ENCODE peak calls at places on chromosomes 16 and 17, in nine cellular contexts. One of them, this sample, is unnamed. For H3K4me1, the result is how much of the 10 kb centered on the place peaks cover.

GRCh38 chr16:1997591-1998359 is 8.0 kb downstream of the SYNGR3 start:
- DNase-seq in Peyer's patch: no peak
- DNase-seq in A549: no peak
- DNase-seq in neural progenitor cell: no peak
- DNase-seq in ovary: no peak
- DNase-seq in colonic mucosa: no peak
- DNase-seq in body of pancreas: no peak
- DNase-seq in heart right ventricle: no peak
- DNase-seq in psoas muscle: peak
- DNase-seq in this sample: no peak

GRCh38 chr16:48295493-48296281 is 48.3 kb upstream of the ABCC11 start:
- DNase-seq in colonic mucosa: no peak
- DNase-seq in heart right ventricle: no peak
- DNase-seq in body of pancreas: peak
- DNase-seq in neural progenitor cell: no peak
- DNase-seq in Peyer's patch: no peak
- DNase-seq in ovary: no peak
- DNase-seq in psoas muscle: no peak
- DNase-seq in A549: no peak
- DNase-seq in this sample: no peak

GRCh38 chr16:85148959-85149358 is 36.7 kb upstream of the CIBAR2 start:
- DNase-seq in A549: no peak
- DNase-seq in colonic mucosa: no peak
- DNase-seq in heart right ventricle: no peak
- DNase-seq in body of pancreas: no peak
- DNase-seq in psoas muscle: no peak
- DNase-seq in ovary: no peak
- DNase-seq in Peyer's patch: no peak
- DNase-seq in neural progenitor cell: no peak
- DNase-seq in this sample: no peak

GRCh38 chr17:79520893-79521210 is 90.0 kb downstream of the RBFOX3 start:
- DNase-seq in A549: no peak
- DNase-seq in Peyer's patch: no peak
- DNase-seq in ovary: no peak
- DNase-seq in neural progenitor cell: no peak
- DNase-seq in colonic mucosa: no peak
- DNase-seq in psoas muscle: no peak
- DNase-seq in body of pancreas: no peak
- DNase-seq in heart right ventricle: no peak
- DNase-seq in this sample: no peak

GRCh38 chr17:80892900-80893603 is 98.6 kb upstream of the CHMP6 start:
- DNase-seq in neural progenitor cell: no peak
- DNase-seq in psoas muscle: peak
- DNase-seq in heart right ventricle: no peak
- DNase-seq in ovary: no peak
- DNase-seq in colonic mucosa: no peak
- DNase-seq in Peyer's patch: no peak
- DNase-seq in body of pancreas: no peak
- DNase-seq in A549: peak
- DNase-seq in this sample: no peak

GRCh38 chr16:4212934-4213296 is 29.0 kb downstream of the SRL start:
- DNase-seq in A549: peak
- DNase-seq in psoas muscle: no peak
- DNase-seq in colonic mucosa: no peak
- DNase-seq in body of pancreas: no peak
- DNase-seq in ovary: no peak
- DNase-seq in Peyer's patch: peak
- DNase-seq in heart right ventricle: no peak
- DNase-seq in neural progenitor cell: no peak
- DNase-seq in this sample: no peak

GRCh38 chr17:69300222-69300621 is 26.7 kb downstream of the ABCA5 start:
- DNase-seq in Peyer's patch: no peak
- DNase-seq in body of pancreas: no peak
- DNase-seq in ovary: no peak
- DNase-seq in psoas muscle: no peak
- DNase-seq in neural progenitor cell: no peak
- DNase-seq in A549: no peak
- DNase-seq in colonic mucosa: no peak
- DNase-seq in heart right ventricle: no peak
- DNase-seq in this sample: no peak

GRCh38 chr17:73643012-73643845 is 1.0 kb downstream of the SDK2 start:
- DNase-seq in A549: peak
- DNase-seq in body of pancreas: no peak
- DNase-seq in Peyer's patch: no peak
- DNase-seq in psoas muscle: no peak
- DNase-seq in colonic mucosa: peak
- DNase-seq in ovary: no peak
- DNase-seq in heart right ventricle: peak
- DNase-seq in neural progenitor cell: peak
- DNase-seq in this sample: no peak

GRCh38 chr17:37676115-37676925 is 33.1 kb upstream of the DDX52 start:
- DNase-seq in psoas muscle: no peak
- DNase-seq in A549: no peak
- DNase-seq in body of pancreas: no peak
- DNase-seq in Peyer's patch: peak
- DNase-seq in colonic mucosa: peak
- DNase-seq in ovary: no peak
- DNase-seq in neural progenitor cell: no peak
- DNase-seq in heart right ventricle: no peak
- DNase-seq in this sample: no peak

GRCh38 chr17:9878791-9879525 is 26.1 kb downstream of the RCVRN start:
- DNase-seq in body of pancreas: no peak
- DNase-seq in psoas muscle: no peak
- DNase-seq in colonic mucosa: no peak
- DNase-seq in ovary: no peak
- DNase-seq in neural progenitor cell: no peak
- DNase-seq in Peyer's patch: no peak
- DNase-seq in heart right ventricle: no peak
- DNase-seq in A549: no peak
- DNase-seq in this sample: no peak

GRCh38 chr17:1055751-1056645 is 59.1 kb downstream of the TIMM22 start:
- DNase-seq in heart right ventricle: peak
- DNase-seq in ovary: peak
- DNase-seq in colonic mucosa: peak
- DNase-seq in A549: peak
- DNase-seq in neural progenitor cell: peak
- DNase-seq in Peyer's patch: peak
- DNase-seq in body of pancreas: peak
- DNase-seq in psoas muscle: peak
- DNase-seq in this sample: peak

GRCh38 chr16:86393907-86394626 is 116.3 kb upstream of the FOXF1 start:
- DNase-seq in neural progenitor cell: no peak
- DNase-seq in psoas muscle: no peak
- DNase-seq in heart right ventricle: no peak
- DNase-seq in colonic mucosa: no peak
- DNase-seq in Peyer's patch: no peak
- DNase-seq in ovary: no peak
- DNase-seq in A549: no peak
- DNase-seq in body of pancreas: no peak
- DNase-seq in this sample: no peak

GRCh38 chr16:89054261-89054661 is 39.4 kb upstream of the ACSF3 start:
- DNase-seq in A549: no peak
- DNase-seq in ovary: no peak
- DNase-seq in neural progenitor cell: peak
- DNase-seq in heart right ventricle: no peak
- DNase-seq in Peyer's patch: no peak
- DNase-seq in body of pancreas: no peak
- DNase-seq in colonic mucosa: peak
- DNase-seq in psoas muscle: no peak
- DNase-seq in this sample: no peak

GRCh38 chr16:89052191-89052787 is 41.4 kb upstream of the ACSF3 start:
- DNase-seq in ovary: no peak
- DNase-seq in A549: no peak
- DNase-seq in neural progenitor cell: no peak
- DNase-seq in colonic mucosa: no peak
- DNase-seq in heart right ventricle: peak
- DNase-seq in psoas muscle: no peak
- DNase-seq in Peyer's patch: no peak
- DNase-seq in body of pancreas: no peak
- DNase-seq in this sample: no peak

GRCh38 chr16:89054714-89055113 is 38.9 kb upstream of the ACSF3 start:
- DNase-seq in neural progenitor cell: no peak
- DNase-seq in psoas muscle: no peak
- DNase-seq in ovary: no peak
- DNase-seq in heart right ventricle: no peak
- DNase-seq in colonic mucosa: no peak
- DNase-seq in A549: no peak
- DNase-seq in body of pancreas: no peak
- DNase-seq in Peyer's patch: no peak
- DNase-seq in this sample: no peak

GRCh38 chr16:89052824-89053724 is 40.6 kb upstream of the ACSF3 start:
- DNase-seq in heart right ventricle: peak
- DNase-seq in Peyer's patch: peak
- DNase-seq in neural progenitor cell: no peak
- DNase-seq in body of pancreas: peak
- DNase-seq in psoas muscle: no peak
- DNase-seq in ovary: no peak
- DNase-seq in colonic mucosa: peak
- DNase-seq in A549: peak
- DNase-seq in this sample: no peak

GRCh38 chr16:89053725-89054029 is 40.0 kb upstream of the ACSF3 start:
- DNase-seq in Peyer's patch: no peak
- DNase-seq in ovary: no peak
- DNase-seq in A549: no peak
- DNase-seq in neural progenitor cell: no peak
- DNase-seq in body of pancreas: no peak
- DNase-seq in heart right ventricle: no peak
- DNase-seq in psoas muscle: no peak
- DNase-seq in colonic mucosa: no peak
- DNase-seq in this sample: no peak
- H3K27ac ChIP-seq in Peyer's patch: no peak
- H3K27ac ChIP-seq in ovary: no peak
- H3K27ac ChIP-seq in A549: peak
- H3K27ac ChIP-seq in neural progenitor cell: no peak
- H3K27ac ChIP-seq in body of pancreas: no peak
- H3K27ac ChIP-seq in heart right ventricle: no peak
- H3K27ac ChIP-seq in psoas muscle: no peak
- H3K27ac ChIP-seq in colonic mucosa: no peak
- H3K27ac ChIP-seq in this sample: no peak

GRCh38 chr17:17141860-17142552 is 64.1 kb downstream of the PLD6 start:
- DNase-seq in neural progenitor cell: peak
- DNase-seq in A549: peak
- DNase-seq in ovary: peak
- DNase-seq in psoas muscle: peak
- DNase-seq in heart right ventricle: no peak
- DNase-seq in colonic mucosa: no peak
- DNase-seq in Peyer's patch: no peak
- DNase-seq in body of pancreas: no peak
- DNase-seq in this sample: no peak
- TF ChIP-seq CTCF in neural progenitor cell: peak
- TF ChIP-seq CTCF in A549: peak
- TF ChIP-seq CTCF in ovary: peak
- TF ChIP-seq CTCF in psoas muscle: peak
- TF ChIP-seq CTCF in heart right ventricle: peak
- TF ChIP-seq CTCF in colonic mucosa: peak
- TF ChIP-seq CTCF in Peyer's patch: peak
- TF ChIP-seq CTCF in body of pancreas: peak
- TF ChIP-seq CTCF in this sample: peak

GRCh38 chr16:53626161-53626560 is 77.5 kb downstream of the RPGRIP1L start:
- DNase-seq in body of pancreas: no peak
- DNase-seq in A549: no peak
- DNase-seq in neural progenitor cell: no peak
- DNase-seq in heart right ventricle: no peak
- DNase-seq in ovary: no peak
- DNase-seq in colonic mucosa: no peak
- DNase-seq in Peyer's patch: no peak
- DNase-seq in psoas muscle: no peak
- DNase-seq in this sample: no peak
- H3K4me1 ChIP-seq in body of pancreas: under half
- H3K4me1 ChIP-seq in A549: under half
- H3K4me1 ChIP-seq in neural progenitor cell: under half
- H3K4me1 ChIP-seq in heart right ventricle: under half
- H3K4me1 ChIP-seq in ovary: under half
- H3K4me1 ChIP-seq in colonic mucosa: under half
- H3K4me1 ChIP-seq in Peyer's patch: under half
- H3K4me1 ChIP-seq in psoas muscle: under half
- H3K4me1 ChIP-seq in this sample: under half

GRCh38 chr16:67856927-67857546 is 9.5 kb upstream of the CENPT start:
- DNase-seq in Peyer's patch: no peak
- DNase-seq in colonic mucosa: no peak
- DNase-seq in body of pancreas: no peak
- DNase-seq in psoas muscle: no peak
- DNase-seq in neural progenitor cell: no peak
- DNase-seq in A549: no peak
- DNase-seq in ovary: no peak
- DNase-seq in heart right ventricle: no peak
- DNase-seq in this sample: no peak

GRCh38 chr16:67860589-67861398 is 12.1 kb upstream of the EDC4 start:
- DNase-seq in A549: no peak
- DNase-seq in body of pancreas: no peak
- DNase-seq in neural progenitor cell: no peak
- DNase-seq in Peyer's patch: no peak
- DNase-seq in heart right ventricle: no peak
- DNase-seq in ovary: no peak
- DNase-seq in psoas muscle: no peak
- DNase-seq in colonic mucosa: no peak
- DNase-seq in this sample: no peak

GRCh38 chr16:67855789-67856188 is 8.3 kb upstream of the CENPT start:
- DNase-seq in body of pancreas: peak
- DNase-seq in heart right ventricle: no peak
- DNase-seq in ovary: peak
- DNase-seq in psoas muscle: no peak
- DNase-seq in colonic mucosa: no peak
- DNase-seq in A549: no peak
- DNase-seq in neural progenitor cell: no peak
- DNase-seq in Peyer's patch: no peak
- DNase-seq in this sample: no peak

GRCh38 chr16:67858448-67858993 is 11.0 kb upstream of the CENPT start:
- DNase-seq in neural progenitor cell: no peak
- DNase-seq in ovary: no peak
- DNase-seq in psoas muscle: no peak
- DNase-seq in Peyer's patch: peak
- DNase-seq in A549: no peak
- DNase-seq in body of pancreas: no peak
- DNase-seq in heart right ventricle: no peak
- DNase-seq in colonic mucosa: no peak
- DNase-seq in this sample: no peak

GRCh38 chr16:67857547-67858233 is 10.2 kb upstream of the CENPT start:
- DNase-seq in Peyer's patch: peak
- DNase-seq in ovary: no peak
- DNase-seq in heart right ventricle: peak
- DNase-seq in body of pancreas: peak
- DNase-seq in colonic mucosa: peak
- DNase-seq in neural progenitor cell: no peak
- DNase-seq in psoas muscle: peak
- DNase-seq in A549: peak
- DNase-seq in this sample: peak
- H3K27ac ChIP-seq in Peyer's patch: peak
- H3K27ac ChIP-seq in ovary: no peak
- H3K27ac ChIP-seq in heart right ventricle: peak
- H3K27ac ChIP-seq in body of pancreas: peak
- H3K27ac ChIP-seq in colonic mucosa: peak
- H3K27ac ChIP-seq in neural progenitor cell: no peak
- H3K27ac ChIP-seq in psoas muscle: peak
- H3K27ac ChIP-seq in A549: peak
- H3K27ac ChIP-seq in this sample: peak

GRCh38 chr17:32310927-32311568 is 30.9 kb downstream of the C17orf75 start:
- DNase-seq in body of pancreas: no peak
- DNase-seq in neural progenitor cell: peak
- DNase-seq in Peyer's patch: no peak
- DNase-seq in colonic mucosa: no peak
- DNase-seq in heart right ventricle: no peak
- DNase-seq in A549: no peak
- DNase-seq in psoas muscle: no peak
- DNase-seq in ovary: no peak
- DNase-seq in this sample: no peak
- TF ChIP-seq CTCF in body of pancreas: no peak
- TF ChIP-seq CTCF in neural progenitor cell: no peak
- TF ChIP-seq CTCF in Peyer's patch: no peak
- TF ChIP-seq CTCF in colonic mucosa: no peak
- TF ChIP-seq CTCF in heart right ventricle: no peak
- TF ChIP-seq CTCF in A549: no peak
- TF ChIP-seq CTCF in psoas muscle: no peak
- TF ChIP-seq CTCF in ovary: no peak
- TF ChIP-seq CTCF in this sample: no peak

GRCh38 chr16:3051489-3051888 is 5.1 kb downstream of the MMP25 start:
- DNase-seq in colonic mucosa: no peak
- DNase-seq in neural progenitor cell: no peak
- DNase-seq in heart right ventricle: no peak
- DNase-seq in body of pancreas: no peak
- DNase-seq in Peyer's patch: no peak
- DNase-seq in psoas muscle: no peak
- DNase-seq in ovary: no peak
- DNase-seq in A549: no peak
- DNase-seq in this sample: no peak
- H3K4me1 ChIP-seq in colonic mucosa: under half
- H3K4me1 ChIP-seq in neural progenitor cell: under half
- H3K4me1 ChIP-seq in heart right ventricle: under half
- H3K4me1 ChIP-seq in body of pancreas: under half
- H3K4me1 ChIP-seq in Peyer's patch: under half
- H3K4me1 ChIP-seq in psoas muscle: under half
- H3K4me1 ChIP-seq in ovary: under half
- H3K4me1 ChIP-seq in A549: under half
- H3K4me1 ChIP-seq in this sample: under half